ENCODE peak calls at places on chromosomes 3 and 15, in four cellular contexts. One of them, this sample, is unnamed.

GRCh38 chr15:51623386-51623938 is 891 bp upstream of the DMXL2 start:
- DNase-seq in HepG2: no peak
- DNase-seq in K562: peak
- DNase-seq in GM12878: no peak
- DNase-seq in this sample: no peak

GRCh38 chr15:63950911-63951481 is 95.3 kb downstream of the DAPK2 start:
- DNase-seq in HepG2: no peak
- DNase-seq in GM12878: no peak
- DNase-seq in K562: no peak
- DNase-seq in this sample: no peak

GRCh38 chr15:60374628-60375081 is 23.1 kb downstream of the ANXA2 start:
- DNase-seq in HepG2: peak
- DNase-seq in GM12878: no peak
- DNase-seq in K562: no peak
- DNase-seq in this sample: peak

GRCh38 chr3:149610351-149611105 is 47.3 kb downstream of the WWTR1 start:
- DNase-seq in GM12878: no peak
- DNase-seq in HepG2: peak
- DNase-seq in K562: no peak
- DNase-seq in this sample: no peak

GRCh38 chr3:124800511-124801374 is 70.5 kb downstream of the UMPS start:
- DNase-seq in K562: no peak
- DNase-seq in GM12878: no peak
- DNase-seq in HepG2: no peak
- DNase-seq in this sample: no peak

GRCh38 chr3:49177073-49177472 is 5.7 kb downstream of the KLHDC8B start:
- DNase-seq in HepG2: no peak
- DNase-seq in GM12878: no peak
- DNase-seq in K562: no peak
- DNase-seq in this sample: no peak

GRCh38 chr15:67119238-67119846 is 53.9 kb downstream of the SMAD3 start:
- DNase-seq in GM12878: no peak
- DNase-seq in HepG2: no peak
- DNase-seq in K562: no peak
- DNase-seq in this sample: no peak

GRCh38 chr3:42751609-42752008 is 21.4 kb downstream of the CCDC13 start:
- DNase-seq in GM12878: no peak
- DNase-seq in HepG2: no peak
- DNase-seq in K562: no peak
- DNase-seq in this sample: no peak

GRCh38 chr15:40313531-40314398 is 6.0 kb upstream of the PLCB2 start:
- DNase-seq in HepG2: peak
- DNase-seq in K562: no peak
- DNase-seq in GM12878: no peak
- DNase-seq in this sample: no peak

GRCh38 chr15:76576526-76577279 is 240.1 kb downstream of the ISL2 start:
- DNase-seq in GM12878: peak
- DNase-seq in HepG2: peak
- DNase-seq in K562: no peak
- DNase-seq in this sample: no peak

GRCh38 chr3:71436337-71436736 is 147.2 kb downstream of the FOXP1 start:
- DNase-seq in GM12878: no peak
- DNase-seq in K562: no peak
- DNase-seq in HepG2: no peak
- DNase-seq in this sample: no peak

GRCh38 chr3:85360742-85361387 is 402.1 kb downstream of the CADM2 start:
- DNase-seq in GM12878: peak
- DNase-seq in HepG2: peak
- DNase-seq in K562: peak
- DNase-seq in this sample: peak
- TF ChIP-seq TCF7 in GM12878: no peak
- TF ChIP-seq TCF7 in HepG2: no peak
- TF ChIP-seq TCF7 in K562: no peak
- TF ChIP-seq TCF7 in this sample: no peak

DNA sequence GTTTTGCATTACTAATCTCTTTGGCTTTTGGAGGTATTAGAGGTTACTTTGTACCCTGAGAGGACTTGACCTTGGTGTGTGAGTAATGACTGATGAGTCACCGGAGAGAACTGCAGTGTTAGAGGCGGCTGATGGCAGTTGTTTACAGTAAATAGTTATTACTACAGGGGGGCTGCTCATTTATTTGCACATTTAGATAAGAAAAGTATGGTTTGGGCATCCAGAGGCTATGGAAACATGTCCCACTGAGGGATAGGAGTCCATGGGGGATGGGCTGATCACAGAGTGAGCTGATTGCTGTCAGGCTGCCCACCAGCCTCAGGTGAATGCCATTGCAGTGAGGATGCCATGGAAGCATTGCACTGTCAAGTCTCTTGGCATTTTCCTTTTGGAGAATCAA is 17.3 kb upstream of the STAC start:
- DNase-seq in GM12878: no peak
- DNase-seq in HepG2: peak
- DNase-seq in K562: no peak
- DNase-seq in this sample: no peak
- TF ChIP-seq TCF7 in GM12878: no peak
- TF ChIP-seq TCF7 in HepG2: no peak
- TF ChIP-seq TCF7 in K562: no peak
- TF ChIP-seq TCF7 in this sample: no peak

GRCh38 chr3:144294659-144295538 is 323.3 kb downstream of the DIPK2A start:
- DNase-seq in GM12878: peak
- DNase-seq in K562: no peak
- DNase-seq in HepG2: no peak
- DNase-seq in this sample: no peak

GRCh38 chr3:144286235-144286910 is 314.8 kb downstream of the DIPK2A start:
- DNase-seq in K562: no peak
- DNase-seq in GM12878: no peak
- DNase-seq in HepG2: no peak
- DNase-seq in this sample: no peak

GRCh38 chr3:144287001-144287400 is 315.4 kb downstream of the DIPK2A start:
- DNase-seq in K562: no peak
- DNase-seq in HepG2: no peak
- DNase-seq in GM12878: no peak
- DNase-seq in this sample: no peak

GRCh38 chr3:144289057-144289456 is 317.4 kb downstream of the DIPK2A start:
- DNase-seq in GM12878: no peak
- DNase-seq in HepG2: no peak
- DNase-seq in K562: no peak
- DNase-seq in this sample: no peak
- TF ChIP-seq TCF7 in GM12878: no peak
- TF ChIP-seq TCF7 in HepG2: no peak
- TF ChIP-seq TCF7 in K562: no peak
- TF ChIP-seq TCF7 in this sample: no peak

DNA sequence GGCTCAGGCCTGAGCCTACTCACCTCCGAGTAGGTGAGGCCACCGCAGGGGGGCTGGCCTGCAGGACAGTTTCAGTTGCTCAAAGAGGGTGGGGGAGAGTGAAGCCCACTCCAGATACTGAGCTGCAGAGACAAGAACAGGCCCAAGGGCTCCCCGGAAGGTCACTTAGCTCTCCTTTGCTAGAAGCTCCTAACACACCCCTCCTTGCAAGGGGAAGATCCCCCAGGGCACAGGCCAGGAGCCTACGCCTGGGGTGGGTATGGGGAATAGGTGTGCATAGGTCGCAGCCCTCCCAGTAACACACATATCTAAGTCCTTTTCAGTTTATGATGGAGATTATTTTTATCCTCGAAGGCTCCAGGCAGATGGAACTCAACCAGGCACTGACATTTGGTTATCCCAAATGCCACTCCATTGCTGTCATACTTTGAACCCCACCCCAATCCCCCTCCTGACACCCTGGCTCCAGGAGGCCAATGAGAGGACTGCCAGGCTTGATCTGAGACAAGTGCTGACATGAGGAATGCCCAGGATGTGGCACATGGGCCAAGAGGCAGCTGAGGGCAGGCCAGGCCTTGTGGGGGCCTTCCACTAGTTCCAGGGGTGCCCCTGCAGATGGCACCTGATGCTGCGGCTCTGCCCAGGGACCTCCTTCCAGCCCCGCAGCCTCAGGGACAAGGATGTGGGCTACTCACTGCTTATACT is 1.1 kb upstream of the MUSTN1 start:
- DNase-seq in GM12878: no peak
- DNase-seq in K562: no peak
- DNase-seq in HepG2: no peak
- DNase-seq in this sample: no peak
- TF ChIP-seq TCF7 in GM12878: no peak
- TF ChIP-seq TCF7 in K562: no peak
- TF ChIP-seq TCF7 in HepG2: no peak
- TF ChIP-seq TCF7 in this sample: no peak